ENCODE peak calls at places on chromosome 15, in six cellular contexts. One of them, this sample, is unnamed.

GRCh38 chr15:55221090-55222011 is 24.6 kb upstream of the RSL24D1 start:
- DNase-seq in esophagus muscularis mucosa: no peak
- DNase-seq in right lobe of liver: no peak
- DNase-seq in adrenal gland: no peak
- DNase-seq in HCT116: no peak
- DNase-seq in tibial nerve: no peak
- DNase-seq in this sample: peak

GRCh38 chr15:67542462-67543347 is at the start of gene MAP2K5:
- DNase-seq in adrenal gland: peak
- DNase-seq in right lobe of liver: peak
- DNase-seq in HCT116: no peak
- DNase-seq in tibial nerve: peak
- DNase-seq in esophagus muscularis mucosa: peak
- DNase-seq in this sample: peak

GRCh38 chr15:35499723-35500122 is 46.2 kb downstream of the DPH6 start:
- DNase-seq in right lobe of liver: no peak
- DNase-seq in adrenal gland: no peak
- DNase-seq in tibial nerve: no peak
- DNase-seq in HCT116: no peak
- DNase-seq in esophagus muscularis mucosa: no peak
- DNase-seq in this sample: no peak

GRCh38 chr15:38745611-38746010 is 181.0 kb upstream of the RASGRP1 start:
- DNase-seq in HCT116: no peak
- DNase-seq in adrenal gland: no peak
- DNase-seq in esophagus muscularis mucosa: no peak
- DNase-seq in right lobe of liver: no peak
- DNase-seq in tibial nerve: no peak
- DNase-seq in this sample: no peak

GRCh38 chr15:60591491-60592385 is 112.8 kb upstream of the ICE2 start:
- DNase-seq in adrenal gland: peak
- DNase-seq in right lobe of liver: peak
- DNase-seq in HCT116: no peak
- DNase-seq in tibial nerve: peak
- DNase-seq in esophagus muscularis mucosa: no peak
- DNase-seq in this sample: no peak

GRCh38 chr15:44038801-44039200 is 156.3 kb downstream of the FRMD5 start:
- DNase-seq in tibial nerve: no peak
- DNase-seq in HCT116: no peak
- DNase-seq in right lobe of liver: no peak
- DNase-seq in adrenal gland: no peak
- DNase-seq in esophagus muscularis mucosa: no peak
- DNase-seq in this sample: no peak

GRCh38 chr15:87777054-87777498 is 479.5 kb downstream of the NTRK3 start:
- DNase-seq in esophagus muscularis mucosa: peak
- DNase-seq in right lobe of liver: no peak
- DNase-seq in adrenal gland: no peak
- DNase-seq in tibial nerve: peak
- DNase-seq in HCT116: no peak
- DNase-seq in this sample: peak

GRCh38 chr15:52483712-52484111 is 45.0 kb downstream of the MYO5A start:
- DNase-seq in tibial nerve: no peak
- DNase-seq in esophagus muscularis mucosa: no peak
- DNase-seq in adrenal gland: no peak
- DNase-seq in HCT116: no peak
- DNase-seq in right lobe of liver: no peak
- DNase-seq in this sample: peak

GRCh38 chr15:65916664-65917406 is 47.5 kb downstream of the RAB11A start:
- DNase-seq in adrenal gland: peak
- DNase-seq in tibial nerve: peak
- DNase-seq in esophagus muscularis mucosa: no peak
- DNase-seq in HCT116: no peak
- DNase-seq in right lobe of liver: peak
- DNase-seq in this sample: peak

GRCh38 chr15:64155802-64156651 is 4.5 kb downstream of the SNX22 start:
- DNase-seq in right lobe of liver: no peak
- DNase-seq in adrenal gland: no peak
- DNase-seq in HCT116: no peak
- DNase-seq in tibial nerve: no peak
- DNase-seq in esophagus muscularis mucosa: no peak
- DNase-seq in this sample: no peak

GRCh38 chr15:64152507-64153387 is 1.2 kb downstream of the SNX22 start:
- DNase-seq in adrenal gland: no peak
- DNase-seq in tibial nerve: no peak
- DNase-seq in HCT116: no peak
- DNase-seq in esophagus muscularis mucosa: no peak
- DNase-seq in right lobe of liver: peak
- DNase-seq in this sample: no peak

GRCh38 chr15:64156652-64157331 is 5.3 kb downstream of the SNX22 start:
- DNase-seq in HCT116: no peak
- DNase-seq in right lobe of liver: no peak
- DNase-seq in tibial nerve: no peak
- DNase-seq in adrenal gland: no peak
- DNase-seq in esophagus muscularis mucosa: no peak
- DNase-seq in this sample: no peak

GRCh38 chr15:64151727-64152506 is at the start of gene SNX22:
- DNase-seq in adrenal gland: no peak
- DNase-seq in right lobe of liver: peak
- DNase-seq in HCT116: no peak
- DNase-seq in esophagus muscularis mucosa: no peak
- DNase-seq in tibial nerve: no peak
- DNase-seq in this sample: no peak

GRCh38 chr15:64153480-64154367 is 2.2 kb downstream of the SNX22 start:
- DNase-seq in esophagus muscularis mucosa: peak
- DNase-seq in right lobe of liver: peak
- DNase-seq in HCT116: peak
- DNase-seq in tibial nerve: peak
- DNase-seq in adrenal gland: peak
- DNase-seq in this sample: peak
- TF ChIP-seq POLR2A in esophagus muscularis mucosa: no peak
- TF ChIP-seq POLR2A in right lobe of liver: peak
- TF ChIP-seq POLR2A in HCT116: no peak
- TF ChIP-seq POLR2A in tibial nerve: no peak
- TF ChIP-seq POLR2A in adrenal gland: no peak
- TF ChIP-seq POLR2A in this sample: peak

DNA sequence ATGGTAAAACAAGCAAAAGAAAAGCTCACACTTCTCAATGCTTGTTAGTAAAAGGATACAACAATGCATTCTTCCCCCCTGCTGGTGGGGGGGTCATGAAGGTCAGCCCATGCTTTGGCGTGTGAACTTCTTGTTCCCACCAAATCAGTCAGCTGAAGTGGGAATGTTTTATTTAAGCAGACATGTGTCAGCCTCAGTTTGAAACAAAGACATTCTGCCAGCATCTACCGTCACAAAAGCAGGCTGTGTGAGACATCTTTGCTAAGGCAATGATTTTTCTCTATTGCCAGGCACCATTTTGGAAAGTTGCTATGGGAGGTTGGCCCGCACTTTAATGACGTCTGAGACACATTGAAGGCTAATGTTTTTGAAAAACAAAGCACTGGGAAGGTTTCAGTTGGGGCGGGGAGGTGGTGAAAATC is 206.6 kb downstream of the TLE3 start:
- DNase-seq in HCT116: no peak
- DNase-seq in tibial nerve: no peak
- DNase-seq in esophagus muscularis mucosa: no peak
- DNase-seq in adrenal gland: no peak
- DNase-seq in right lobe of liver: no peak
- DNase-seq in this sample: no peak
- H3K4me3 ChIP-seq in HCT116: no peak
- H3K4me3 ChIP-seq in tibial nerve: no peak
- H3K4me3 ChIP-seq in esophagus muscularis mucosa: no peak
- H3K4me3 ChIP-seq in adrenal gland: no peak
- H3K4me3 ChIP-seq in right lobe of liver: no peak
- H3K4me3 ChIP-seq in this sample: no peak

DNA sequence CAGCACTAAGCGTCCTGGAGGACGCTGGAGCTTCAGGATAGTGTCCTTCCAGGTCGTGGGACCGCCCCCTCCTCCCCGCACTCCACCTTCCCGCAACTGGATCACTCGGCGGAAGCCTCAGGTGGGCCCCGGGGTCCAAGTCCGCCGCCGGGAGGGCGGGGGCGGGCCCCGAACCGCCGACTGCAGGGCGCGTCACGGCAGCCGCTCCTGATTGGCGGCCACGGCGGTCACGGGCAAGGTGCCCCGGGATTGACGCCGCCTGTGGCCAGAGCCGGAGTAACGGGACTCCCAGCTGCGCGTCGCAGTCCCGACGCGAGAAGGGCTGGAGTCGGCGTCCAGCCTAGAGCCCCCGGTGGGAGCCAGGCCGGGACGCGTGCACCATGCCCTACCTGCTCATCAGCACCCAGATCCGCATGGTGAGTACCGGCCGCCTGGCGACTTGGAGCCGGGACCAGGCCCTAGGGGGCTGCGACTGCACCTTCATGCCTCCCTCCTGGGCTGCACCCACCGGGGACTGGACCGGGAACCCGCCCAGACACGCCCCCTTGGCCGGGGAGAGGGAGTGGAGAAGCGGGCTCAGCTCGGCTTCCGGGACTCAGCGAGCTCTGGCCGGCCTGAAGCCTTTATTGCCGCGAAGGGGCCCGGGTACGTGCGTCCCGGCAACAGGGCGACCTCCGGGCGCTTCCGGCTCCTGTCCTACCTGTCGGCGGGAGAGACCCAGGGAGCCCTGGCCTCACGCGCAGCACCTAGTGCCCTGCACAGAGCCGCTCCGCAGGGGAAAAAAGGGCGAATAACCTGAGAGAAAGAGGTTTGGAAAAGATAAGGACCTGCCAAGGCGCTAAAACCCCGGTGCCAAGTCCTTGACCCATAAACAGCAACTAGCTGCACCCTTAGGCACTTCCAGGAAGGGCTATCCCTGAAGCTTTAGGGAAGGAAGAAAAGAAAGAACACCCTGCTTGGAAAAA is at the start of gene GCHFR:
- DNase-seq in HCT116: no peak
- DNase-seq in right lobe of liver: peak
- DNase-seq in tibial nerve: peak
- DNase-seq in adrenal gland: peak
- DNase-seq in esophagus muscularis mucosa: no peak
- DNase-seq in this sample: peak
- TF ChIP-seq POLR2A in HCT116: peak
- TF ChIP-seq POLR2A in right lobe of liver: peak
- TF ChIP-seq POLR2A in tibial nerve: peak
- TF ChIP-seq POLR2A in adrenal gland: peak
- TF ChIP-seq POLR2A in esophagus muscularis mucosa: no peak
- TF ChIP-seq POLR2A in this sample: peak

DNA sequence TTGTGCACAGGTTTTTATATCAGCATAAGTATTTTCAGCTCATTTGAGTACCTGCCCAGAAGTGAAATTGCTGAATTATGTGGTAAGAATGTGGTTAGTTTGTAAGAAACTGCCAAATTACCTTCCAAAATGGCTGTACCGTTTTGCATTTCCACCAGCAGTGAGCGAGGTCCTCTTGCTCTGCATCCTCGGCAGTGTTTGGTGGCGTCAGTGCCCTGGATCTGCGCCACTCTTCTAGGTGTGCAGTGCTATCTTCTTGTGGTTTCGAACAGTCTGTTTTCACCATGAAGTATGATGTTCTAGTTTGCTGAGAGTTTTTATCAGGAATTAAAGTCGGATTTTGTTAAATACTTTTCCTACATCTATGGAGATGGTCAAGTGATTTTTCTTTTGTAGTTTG is 24.8 kb upstream of the PCSK6 start:
- DNase-seq in HCT116: no peak
- DNase-seq in esophagus muscularis mucosa: peak
- DNase-seq in right lobe of liver: no peak
- DNase-seq in tibial nerve: no peak
- DNase-seq in adrenal gland: no peak
- DNase-seq in this sample: no peak
- H3K4me3 ChIP-seq in HCT116: no peak
- H3K4me3 ChIP-seq in esophagus muscularis mucosa: no peak
- H3K4me3 ChIP-seq in right lobe of liver: no peak
- H3K4me3 ChIP-seq in tibial nerve: no peak
- H3K4me3 ChIP-seq in adrenal gland: no peak
- H3K4me3 ChIP-seq in this sample: no peak

This sample was measured in NB4.